ENCODE peak calls at places on chromosomes 16 and 17, in six cellular contexts. G is left cardiac atrium; Y is stimulated activated CD4-positive, alpha-beta T cell treated with anti-CD3 and anti-CD28 coated beads, TNF-alpha, amount 100 ng/mL, for 48 hours; O is NCI-H1436; W is body of pancreas; E is iPS-NIHi11. U is an unnamed sample.

GRCh38 chr16:53952215-53953208 is 248.6 kb downstream of the FTO start:
- DNase-seq in Y (no peak), W (no peak), O (no peak), E (no peak), G (no peak), U (no peak)

GRCh38 chr16:87351320-87351698 is 32.3 kb downstream of the FBXO31 start:
- DNase-seq in W (no peak), G (no peak), O (no peak), E (no peak), Y (no peak), U (no peak)

GRCh38 chr17:7083592-7083991 is 3.5 kb upstream of the CLEC10A start:
- DNase-seq in E (no peak), Y (no peak), O (no peak), G (no peak), W (no peak), U (no peak)

GRCh38 chr17:78526231-78527025 is 50.8 kb downstream of the DNAH17 start:
- DNase-seq in Y (no peak), W (no peak), G (no peak), E (peak), O (peak), U (no peak)

GRCh38 chr17:7328840-7329359 is at the start of gene NEURL4:
- DNase-seq in E (no peak), Y (no peak), G (no peak), O (no peak), W (no peak), U (no peak)

GRCh38 chr17:187130-187529 is 5.7 kb upstream of the DOC2B start:
- DNase-seq in E (no peak), O (no peak), W (no peak), Y (no peak), G (no peak), U (peak)

GRCh38 chr16:7921360-7921759 is 588.7 kb downstream of the RBFOX1 start:
- DNase-seq in E (peak), W (no peak), Y (no peak), O (no peak), G (no peak), U (no peak)

GRCh38 chr17:14780116-14780515 is 479.2 kb downstream of the HS3ST3B1 start:
- DNase-seq in W (no peak), Y (no peak), O (peak), E (peak), G (no peak), U (no peak)

GRCh38 chr16:9607512-9608230 is 516.2 kb downstream of the HAPSTR1 start:
- DNase-seq in Y (no peak), W (no peak), O (no peak), G (no peak), E (no peak), U (no peak)

GRCh38 chr17:54404259-54404658 is 496.4 kb upstream of the TOM1L1 start:
- DNase-seq in Y (no peak), O (no peak), G (no peak), W (no peak), E (no peak), U (no peak)

GRCh38 chr16:68396481-68396880 is 51.8 kb downstream of the SMPD3 start:
- DNase-seq in W (peak), G (no peak), E (no peak), Y (no peak), O (peak), U (no peak)

GRCh38 chr17:14038206-14038605 is 31.1 kb upstream of the COX10 start:
- DNase-seq in O (no peak), W (no peak), E (no peak), G (no peak), Y (no peak), U (no peak)

GRCh38 chr17:15469260-15469659 is 1.8 kb upstream of the CDRT4 start:
- DNase-seq in E (no peak), G (peak), O (no peak), W (no peak), Y (no peak), U (no peak)

GRCh38 chr17:31453896-31454295 is 62.4 kb downstream of the RAB11FIP4 start:
- DNase-seq in E (no peak), G (no peak), W (no peak), Y (no peak), O (no peak), U (no peak)

GRCh38 chr17:1485311-1485747 is 7.2 kb downstream of the MYO1C start:
- DNase-seq in Y (no peak), W (peak), G (peak), O (no peak), E (peak), U (no peak)

GRCh38 chr17:19015428-19015827 is 10.9 kb upstream of the FAM83G start:
- DNase-seq in G (peak), W (no peak), Y (no peak), O (no peak), E (no peak), U (no peak)

GRCh38 chr17:49414271-49414621 is 436 bp downstream of the PHB1 start:
- DNase-seq in E (no peak), W (no peak), G (no peak), Y (no peak), O (no peak), U (no peak)

GRCh38 chr16:67249762-67250327 is 1.1 kb downstream of the SLC9A5 start:
- DNase-seq in W (no peak), O (no peak), G (peak), Y (no peak), E (no peak), U (no peak)

GRCh38 chr17:3845361-3845753 is 689 bp downstream of the NCBP3 start:
- DNase-seq in G (no peak), E (no peak), O (no peak), Y (peak), W (peak), U (peak)

GRCh38 chr16:31489616-31490584 is 7.0 kb downstream of the SLC5A2 start:
- DNase-seq in O (no peak), E (no peak), Y (no peak), G (no peak), W (no peak), U (no peak)

GRCh38 chr17:65137076-65137935 is at the start of gene RGS9:
- DNase-seq in Y (peak), O (peak), E (peak), G (peak), W (peak), U (peak)

GRCh38 chr17:57035971-57036481 is 49.0 kb upstream of the AKAP1 start:
- DNase-seq in G (peak), O (peak), Y (no peak), E (no peak), W (peak), U (no peak)

GRCh38 chr16:59993101-59993500 is 1259.0 kb upstream of the GOT2 start:
- DNase-seq in O (no peak), E (no peak), G (no peak), W (no peak), Y (no peak), U (no peak)

GRCh38 chr17:78019367-78019975 is 61.0 kb downstream of the TNRC6C start:
- DNase-seq in W (no peak), E (no peak), O (no peak), Y (no peak), G (no peak), U (peak)

GRCh38 chr17:81221842-81222619 is 734 bp downstream of the CEP131 start:
- DNase-seq in O (no peak), G (no peak), Y (no peak), W (no peak), E (no peak), U (no peak)

GRCh38 chr17:70074991-70075390 is at the start of gene KCNJ16:
- DNase-seq in Y (no peak), W (peak), O (no peak), E (peak), G (no peak), U (no peak)

GRCh38 chr17:68592004-68592403 is 9.2 kb downstream of the FAM20A start:
- DNase-seq in E (no peak), O (no peak), W (no peak), Y (no peak), G (no peak), U (no peak)

GRCh38 chr16:20049831-20050230 is 23.9 kb downstream of the GPR139 start:
- DNase-seq in O (no peak), W (peak), E (no peak), Y (no peak), G (no peak), U (no peak)

GRCh38 chr17:31297090-31297489 is at the start of gene OMG:
- DNase-seq in Y (no peak), G (no peak), E (no peak), W (no peak), O (no peak), U (no peak)

GRCh38 chr16:346587-346986 is 5.9 kb downstream of the AXIN1 start:
- DNase-seq in E (no peak), O (no peak), G (no peak), Y (no peak), W (no peak), U (no peak)